ENCODE peak calls at places on chromosomes 16 and 17, in ten cellular contexts. C is ELF-1; Y is iris pigment epithelial cell; S is NCI-H524; L is bronchial epithelial cell; I is HEK293T; W is AG08395; U is Caco-2; M is stimulated activated naive CD4-positive, alpha-beta T cell; N is fibroblast of pulmonary artery. F is an unnamed sample.

GRCh38 chr16:57999971-58000705 is at the start of gene ZNF319:
- DNase-seq in C (no peak), Y (peak), S (no peak), L (no peak), I (no peak), W (peak), U (no peak), M (peak), N (no peak), F (peak)

GRCh38 chr17:81690066-81690465 is 6.3 kb downstream of the HGS start:
- DNase-seq in C (no peak), Y (no peak), S (no peak), L (no peak), I (no peak), W (no peak), U (no peak), M (no peak), N (no peak), F (no peak)

GRCh38 chr17:58279016-58279671 is 1.6 kb downstream of the MPO start:
- DNase-seq in C (peak), Y (peak), S (no peak), L (no peak), I (peak), W (no peak), U (no peak), M (no peak), N (peak), F (no peak)

GRCh38 chr17:49798182-49798581 is 9.7 kb downstream of the KAT7 start:
- DNase-seq in C (no peak), Y (peak), S (no peak), L (no peak), I (no peak), W (no peak), U (no peak), M (no peak), N (no peak), F (no peak)

GRCh38 chr17:6448473-6448872 is 4.2 kb downstream of the PIMREG start:
- DNase-seq in C (no peak), Y (no peak), S (no peak), L (no peak), I (no peak), W (no peak), U (no peak), M (no peak), N (no peak), F (no peak)

GRCh38 chr16:1911467-1912214 is 6.6 kb downstream of the HS3ST6 start:
- DNase-seq in C (no peak), Y (no peak), S (no peak), L (no peak), I (no peak), W (no peak), U (no peak), M (no peak), N (no peak), F (no peak)

GRCh38 chr17:77332981-77333685 is 192.4 kb downstream of the SEC14L1 start:
- DNase-seq in C (no peak), Y (peak), S (no peak), L (peak), I (no peak), W (peak), U (no peak), M (no peak), N (peak), F (no peak)

GRCh38 chr17:66865151-66865550 is 30.2 kb downstream of the CACNG5 start:
- DNase-seq in C (no peak), Y (peak), S (no peak), L (peak), I (no peak), W (no peak), U (no peak), M (no peak), N (no peak), F (no peak)

GRCh38 chr17:39759204-39759603 is 21.5 kb downstream of the GRB7 start:
- DNase-seq in C (no peak), Y (no peak), S (no peak), L (no peak), I (no peak), W (no peak), U (no peak), M (no peak), N (no peak), F (no peak)

GRCh38 chr16:67388591-67388990 is 4.7 kb downstream of the TPPP3 start:
- DNase-seq in C (no peak), Y (no peak), S (no peak), L (no peak), I (no peak), W (no peak), U (no peak), M (no peak), N (no peak), F (no peak)

GRCh38 chr17:56914641-56915263 is 903 bp upstream of the TRIM25 start:
- DNase-seq in C (no peak), Y (peak), S (no peak), L (peak), I (peak), W (no peak), U (no peak), M (no peak), N (peak), F (no peak)

GRCh38 chr16:87086575-87086974 is 230.6 kb downstream of the C16orf95 start:
- DNase-seq in C (no peak), Y (peak), S (no peak), L (no peak), I (no peak), W (peak), U (no peak), M (no peak), N (peak), F (no peak)

GRCh38 chr16:84156342-84156784 is 11.3 kb downstream of the DNAAF1 start:
- DNase-seq in C (no peak), Y (no peak), S (no peak), L (peak), I (no peak), W (no peak), U (no peak), M (no peak), N (no peak), F (no peak)

GRCh38 chr17:43438626-43439529 is 40.1 kb downstream of the ARL4D start:
- DNase-seq in C (peak), Y (no peak), S (peak), L (no peak), I (no peak), W (no peak), U (no peak), M (no peak), N (no peak), F (no peak)

GRCh38 chr16:55052335-55053070 is 121.8 kb downstream of the IRX5 start:
- DNase-seq in C (no peak), Y (no peak), S (no peak), L (no peak), I (no peak), W (peak), U (no peak), M (no peak), N (no peak), F (no peak)

GRCh38 chr17:5592382-5592781 is 8.1 kb upstream of the NLRP1 start:
- DNase-seq in C (peak), Y (peak), S (peak), L (peak), I (peak), W (peak), U (peak), M (no peak), N (peak), F (no peak)

GRCh38 chr17:13311301-13311700 is 290.4 kb downstream of the HS3ST3A1 start:
- DNase-seq in C (no peak), Y (peak), S (no peak), L (no peak), I (no peak), W (peak), U (no peak), M (no peak), N (peak), F (no peak)

GRCh38 chr16:84313921-84314320 is 19.2 kb downstream of the WFDC1 start:
- DNase-seq in C (no peak), Y (no peak), S (no peak), L (no peak), I (no peak), W (no peak), U (no peak), M (no peak), N (no peak), F (no peak)

GRCh38 chr16:8889893-8890548 is 7.9 kb downstream of the LITAFD start:
- DNase-seq in C (no peak), Y (no peak), S (no peak), L (no peak), I (no peak), W (no peak), U (no peak), M (no peak), N (no peak), F (no peak)

GRCh38 chr17:74866198-74866835 is 6.5 kb downstream of the FDXR start:
- DNase-seq in C (no peak), Y (no peak), S (no peak), L (no peak), I (no peak), W (no peak), U (no peak), M (no peak), N (no peak), F (no peak)

GRCh38 chr16:21985524-21985923 is 15.4 kb downstream of the PDZD9 start:
- DNase-seq in C (no peak), Y (no peak), S (no peak), L (no peak), I (no peak), W (no peak), U (no peak), M (no peak), N (no peak), F (no peak)

GRCh38 chr17:8820311-8821010 is 21.3 kb upstream of the MFSD6L start:
- DNase-seq in C (no peak), Y (no peak), S (no peak), L (no peak), I (no peak), W (no peak), U (no peak), M (no peak), N (no peak), F (no peak)

GRCh38 chr17:19645608-19646250 is 2.8 kb upstream of the ALDH3A2 start:
- DNase-seq in C (peak), Y (peak), S (no peak), L (no peak), I (peak), W (no peak), U (peak), M (peak), N (peak), F (no peak)

GRCh38 chr16:48413291-48413690 is 28.1 kb upstream of the SIAH1 start:
- DNase-seq in C (no peak), Y (no peak), S (no peak), L (no peak), I (no peak), W (no peak), U (no peak), M (no peak), N (no peak), F (no peak)

GRCh38 chr17:4852504-4853075 is 19.4 kb downstream of the MINK1 start:
- DNase-seq in C (no peak), Y (peak), S (no peak), L (peak), I (no peak), W (peak), U (no peak), M (peak), N (peak), F (no peak)

GRCh38 chr16:88466175-88466862 is 13.2 kb downstream of the ZFPM1 start:
- DNase-seq in C (no peak), Y (no peak), S (no peak), L (no peak), I (no peak), W (no peak), U (no peak), M (no peak), N (no peak), F (no peak)

F was measured in T-cell.